ENCODE peak calls at places on chromosomes 2 and 18, in four cellular contexts. A is spleen, P is GM10248, D is BJ. O is an unnamed sample.

GRCh38 chr18:36485772-36486171 is 188.3 kb downstream of the FHOD3 start:
- DNase-seq in A (no peak), P (no peak), D (no peak), O (no peak)

GRCh38 chr2:226738821-226739507 is 60.7 kb downstream of the IRS1 start:
- DNase-seq in A (no peak), P (no peak), D (no peak), O (no peak)

GRCh38 chr2:200814276-200814815 is 2.6 kb downstream of the BZW1 start:
- DNase-seq in A (no peak), P (no peak), D (no peak), O (no peak)

GRCh38 chr18:7414459-7414858 is 152.7 kb upstream of the PTPRM start:
- DNase-seq in A (no peak), P (no peak), D (no peak), O (no peak)

GRCh38 chr18:12657048-12657848 is 659 bp downstream of the SPIRE1 start:
- DNase-seq in A (peak), P (peak), D (no peak), O (no peak)

GRCh38 chr2:117587310-117587709 is 227.2 kb upstream of the DDX18 start:
- DNase-seq in A (no peak), P (no peak), D (no peak), O (no peak)

GRCh38 chr2:120539937-120540718 is 194.2 kb downstream of the INHBB start:
- DNase-seq in A (no peak), P (no peak), D (peak), O (no peak)

GRCh38 chr18:5653802-5654201 is 110.0 kb upstream of the EPB41L3 start:
- DNase-seq in A (no peak), P (no peak), D (no peak), O (no peak)

GRCh38 chr2:189086710-189087109 is 92.9 kb downstream of the COL5A2 start:
- DNase-seq in A (no peak), P (no peak), D (peak), O (no peak)

GRCh38 chr18:36127866-36128845 is 984 bp downstream of the SLC39A6 start:
- DNase-seq in A (peak), P (no peak), D (no peak), O (no peak)

GRCh38 chr2:149648282-149649030 is 60.9 kb upstream of the MMADHC start:
- DNase-seq in A (no peak), P (no peak), D (peak), O (no peak)

GRCh38 chr2:37665622-37666362 is 5.7 kb downstream of the CDC42EP3 start:
- DNase-seq in A (no peak), P (no peak), D (no peak), O (no peak)

GRCh38 chr18:58753976-58754375 is 82.7 kb downstream of the MALT1 start:
- DNase-seq in A (no peak), P (no peak), D (no peak), O (no peak)

GRCh38 chr2:85758361-85759256 is 4.8 kb downstream of the ATOH8 start:
- DNase-seq in A (no peak), P (no peak), D (no peak), O (no peak)

GRCh38 chr2:26333286-26333685 is 12.7 kb upstream of the SELENOI start:
- DNase-seq in A (no peak), P (no peak), D (no peak), O (no peak)

GRCh38 chr2:233408366-233409285 is 54.3 kb downstream of the DGKD start:
- DNase-seq in A (no peak), P (no peak), D (no peak), O (no peak)

GRCh38 chr2:81542119-81542518 is 1237.6 kb upstream of the LRRTM1 start:
- DNase-seq in A (no peak), P (no peak), D (no peak), O (no peak)

GRCh38 chr2:88492002-88492401 is 39.5 kb upstream of the FOXI3 start:
- DNase-seq in A (no peak), P (no peak), D (no peak), O (no peak)

GRCh38 chr2:239609583-239610310 is 208.9 kb upstream of the HDAC4 start:
- DNase-seq in A (no peak), P (no peak), D (no peak), O (peak)

GRCh38 chr18:7196421-7196820 is 34.5 kb upstream of the LRRC30 start:
- DNase-seq in A (no peak), P (no peak), D (no peak), O (no peak)

GRCh38 chr2:170554278-170554955 is 160.7 kb upstream of the SP5 start:
- DNase-seq in A (no peak), P (no peak), D (no peak), O (no peak)

GRCh38 chr18:8029061-8029460 is 461.9 kb downstream of the PTPRM start:
- DNase-seq in A (no peak), P (no peak), D (no peak), O (no peak)

GRCh38 chr2:176134978-176135575 is 5.6 kb downstream of the HOXD8 start:
- DNase-seq in A (no peak), P (no peak), D (no peak), O (no peak)

GRCh38 chr2:217418090-217418489 is 558.2 kb upstream of the TNP1 start:
- DNase-seq in A (no peak), P (no peak), D (peak), O (no peak)

GRCh38 chr18:47754311-47755101 is 176.0 kb downstream of the SMAD2 start:
- DNase-seq in A (no peak), P (peak), D (no peak), O (no peak)

GRCh38 chr2:134912406-134912805 is 6.2 kb upstream of the CCNT2 start:
- DNase-seq in A (no peak), P (no peak), D (no peak), O (no peak)

GRCh38 chr2:8462899-8463648 is 218.8 kb upstream of the ID2 start:
- DNase-seq in A (no peak), P (no peak), D (no peak), O (no peak)

GRCh38 chr2:229270551-229271410 is at the start of gene PID1:
- DNase-seq in A (peak), P (no peak), D (no peak), O (no peak)

GRCh38 chr18:23970161-23971153 is 44.1 kb upstream of the TTC39C start:
- DNase-seq in A (no peak), P (no peak), D (no peak), O (no peak)

GRCh38 chr2:208711598-208711997 is 305.0 kb downstream of the PTH2R start:
- DNase-seq in A (no peak), P (no peak), D (no peak), O (no peak)

GRCh38 chr2:221195829-221196228 is 376.3 kb downstream of the EPHA4 start:
- DNase-seq in A (no peak), P (no peak), D (no peak), O (no peak)

GRCh38 chr2:12303181-12304030 is 413.3 kb upstream of the TRIB2 start:
- DNase-seq in A (no peak), P (no peak), D (no peak), O (no peak)

GRCh38 chr2:62243983-62244382 is 48.1 kb downstream of the B3GNT2 start:
- DNase-seq in A (no peak), P (no peak), D (no peak), O (no peak)

GRCh38 chr2:111178296-111178695 is 57.6 kb downstream of the BCL2L11 start:
- DNase-seq in A (peak), P (no peak), D (no peak), O (no peak)

GRCh38 chr18:68150976-68151375 is 563.9 kb downstream of the TMX3 start:
- DNase-seq in A (no peak), P (no peak), D (no peak), O (no peak)

GRCh38 chr18:68147728-68148127 is 567.2 kb downstream of the TMX3 start:
- DNase-seq in A (no peak), P (no peak), D (no peak), O (no peak)

GRCh38 chr18:68148862-68149261 is 566.0 kb downstream of the TMX3 start:
- DNase-seq in A (no peak), P (no peak), D (no peak), O (no peak)

DNA sequence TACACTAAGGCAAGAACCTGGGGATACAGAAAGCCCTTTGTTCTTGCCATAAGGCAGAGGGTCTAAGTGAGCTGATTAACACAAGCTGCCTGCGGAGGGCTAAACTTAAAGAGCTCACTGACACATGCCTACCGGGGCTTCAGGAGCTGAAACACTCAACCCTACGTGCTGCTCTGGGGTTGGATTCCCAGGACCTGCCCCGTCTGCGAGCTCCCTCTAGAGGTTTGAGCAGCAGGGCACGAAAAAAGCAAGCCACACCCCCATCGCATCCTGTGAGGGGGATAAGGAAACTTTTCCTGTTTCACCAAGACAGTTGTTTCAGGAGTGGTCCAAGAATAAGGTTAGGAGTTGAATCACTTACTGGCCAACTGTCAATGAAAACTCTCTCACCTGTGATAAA is 562.1 kb downstream of the TMX3 start:
- DNase-seq in A (no peak), P (no peak), D (no peak), O (peak)
- TF ChIP-seq CTCF in A (no peak), P (no peak), D (no peak), O (peak)

GRCh38 chr18:38868757-38869156 is 1303.2 kb upstream of the CELF4 start:
- DNase-seq in A (no peak), P (no peak), D (no peak), O (no peak)
- TF ChIP-seq CTCF in A (no peak), P (no peak), D (no peak), O (no peak)

GRCh38 chr2:27854224-27854623 is 36.0 kb downstream of the RBKS start:
- DNase-seq in A (no peak), P (no peak), D (no peak), O (no peak)
- TF ChIP-seq CTCF in A (no peak), P (no peak), D (no peak), O (no peak)

DNA sequence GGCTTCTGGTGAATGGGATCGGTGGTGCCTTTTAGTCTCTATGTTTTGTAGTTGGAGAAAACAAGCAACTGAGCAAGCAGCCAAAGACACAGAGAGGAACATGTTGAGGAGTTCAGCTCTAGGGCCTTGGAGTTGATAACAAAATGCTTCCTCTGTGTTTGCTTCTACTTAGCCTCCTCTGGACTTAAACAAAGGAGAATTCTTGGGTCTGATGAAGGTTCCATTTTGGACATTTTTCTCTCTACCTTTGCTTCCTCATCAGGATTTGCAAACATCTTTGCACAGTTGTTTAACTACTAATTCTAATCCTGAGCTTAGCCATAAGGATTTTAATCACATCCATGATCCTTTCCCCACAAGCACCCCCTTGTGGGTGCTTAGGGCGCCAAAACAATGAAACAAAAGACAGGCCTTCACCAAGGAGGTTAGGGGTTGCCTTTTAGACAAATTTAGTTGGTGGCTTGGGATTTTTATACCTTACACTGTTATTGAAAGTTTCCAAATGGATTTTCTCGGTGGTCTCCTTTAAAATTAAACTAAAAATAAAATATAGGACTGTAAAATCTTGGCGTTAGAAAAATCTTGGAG is 148.5 kb upstream of the SATB2 start:
- DNase-seq in A (no peak), P (no peak), D (no peak), O (no peak)
- TF ChIP-seq CTCF in A (no peak), P (no peak), D (peak), O (peak)

DNA sequence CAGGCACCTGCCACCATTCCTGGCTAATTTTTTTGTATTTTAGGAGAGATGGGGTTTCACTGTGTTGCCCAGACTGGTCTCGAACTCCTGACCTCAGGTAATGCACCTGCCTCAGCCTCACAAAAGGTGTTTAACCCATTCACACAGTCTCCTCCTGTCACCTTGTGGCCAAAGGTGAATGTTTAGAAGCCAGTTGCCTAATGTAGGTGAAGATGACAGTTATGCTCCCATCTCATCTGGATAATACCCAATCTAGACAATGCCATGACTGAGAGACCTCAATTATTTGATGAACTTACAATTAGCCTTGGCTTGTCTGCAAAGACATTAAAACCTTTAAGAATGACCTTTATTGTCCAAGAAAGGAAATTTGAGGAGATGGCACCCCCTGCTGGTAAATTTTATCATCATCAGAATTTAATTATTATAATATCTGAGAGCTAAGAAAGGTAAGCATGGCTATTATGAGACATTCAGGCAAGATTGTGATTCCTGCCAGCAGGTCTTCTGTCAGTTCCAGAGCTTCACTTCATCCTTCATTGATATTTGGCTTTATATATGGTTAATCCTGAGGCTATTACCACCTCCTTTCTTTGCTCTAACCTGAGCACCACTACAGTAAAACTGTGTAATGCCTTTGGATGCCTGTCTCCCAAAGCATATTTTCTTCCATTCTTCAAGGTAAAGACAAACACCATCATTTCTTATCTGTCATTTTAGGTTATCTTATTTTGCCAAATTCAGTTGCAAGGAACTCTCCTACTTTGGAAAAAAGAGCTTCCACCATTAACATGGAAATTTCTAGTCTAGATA is 117.6 kb downstream of the FAM124B start:
- DNase-seq in A (no peak), P (peak), D (no peak), O (no peak)
- TF ChIP-seq CTCF in A (no peak), P (peak), D (peak), O (peak)

GRCh38 chr2:42361728-42362298 is 796 bp upstream of the COX7A2L start:
- DNase-seq in A (no peak), P (no peak), D (no peak), O (no peak)
- TF ChIP-seq CTCF in A (no peak), P (no peak), D (no peak), O (peak)

DNA sequence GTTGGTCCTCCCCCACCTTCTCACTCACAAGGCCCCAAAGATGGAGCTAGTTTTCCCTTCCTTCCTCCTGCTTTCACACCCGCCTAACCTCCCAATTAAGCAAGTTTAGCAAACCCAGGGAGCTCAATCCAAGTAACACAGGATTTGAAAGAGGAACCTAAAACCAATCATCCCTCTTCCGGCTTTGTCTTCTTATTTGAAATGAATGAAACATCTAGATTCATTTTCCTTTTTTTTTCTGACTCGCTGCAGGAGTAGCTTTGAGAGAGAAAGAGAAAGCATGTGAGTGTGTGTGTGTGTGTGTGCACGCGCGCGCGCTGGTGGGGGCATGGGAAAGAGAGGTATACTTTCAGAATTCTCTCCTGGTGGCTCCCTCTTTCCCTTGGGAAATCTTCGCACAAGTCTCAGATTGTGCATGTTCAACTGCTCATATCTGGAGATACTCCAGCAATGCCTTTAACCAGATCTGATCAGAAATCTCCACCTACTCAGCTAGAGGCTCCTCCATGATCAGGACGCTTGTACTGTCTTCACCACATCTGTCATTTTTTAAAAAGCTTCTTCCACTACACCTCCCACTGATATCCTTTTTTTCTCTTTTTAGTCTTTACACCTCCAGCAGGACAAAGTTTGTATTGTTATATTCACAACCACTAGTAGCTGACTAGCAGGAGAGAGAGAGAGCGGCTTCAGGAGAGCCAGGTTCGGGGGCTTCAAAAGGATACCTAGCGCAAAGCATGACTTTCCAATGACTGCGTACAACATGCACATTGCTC is 1.6 kb downstream of the SLC8A1 start:
- DNase-seq in A (no peak), P (no peak), D (no peak), O (no peak)
- TF ChIP-seq CTCF in A (no peak), P (no peak), D (peak), O (peak)

DNA sequence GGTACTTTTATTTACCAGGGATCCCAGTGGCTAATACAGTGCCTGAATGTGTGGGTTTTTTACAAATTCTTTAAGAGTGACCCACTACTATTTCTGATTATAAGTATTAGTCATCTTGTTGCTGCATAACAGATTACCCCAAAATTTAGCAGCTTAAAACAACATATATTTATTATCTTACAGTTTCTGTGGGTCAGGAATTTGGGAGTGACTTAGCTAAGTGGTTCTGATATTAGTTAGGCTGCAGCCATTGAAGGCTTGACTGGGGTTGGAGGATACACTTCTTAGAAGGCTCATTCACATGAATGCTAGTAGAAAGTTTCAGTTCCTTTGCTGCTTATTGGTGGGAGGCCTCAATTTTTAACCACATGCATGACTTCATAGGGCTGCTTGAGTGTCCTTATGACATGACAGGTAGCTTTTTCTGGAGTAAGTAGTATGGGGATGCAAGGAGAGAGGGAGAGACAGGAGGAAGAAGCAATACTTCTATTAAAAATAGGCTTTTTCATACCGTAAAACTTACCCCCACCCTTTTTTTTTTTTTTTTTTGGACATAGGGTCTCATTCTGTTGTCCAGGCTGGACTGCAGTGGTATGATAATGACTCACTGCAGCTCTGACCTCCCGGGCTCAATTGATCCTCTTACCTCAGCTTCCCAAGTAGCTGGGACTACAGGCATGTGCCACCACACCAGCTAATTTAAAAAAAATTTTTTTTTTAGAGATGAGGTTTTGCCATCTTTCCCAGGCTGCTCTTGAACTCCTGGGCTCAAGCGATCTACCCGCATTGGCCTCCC is 13.3 kb upstream of the POLE4 start:
- DNase-seq in A (no peak), P (peak), D (no peak), O (no peak)
- TF ChIP-seq CTCF in A (no peak), P (no peak), D (no peak), O (no peak)

GRCh38 chr2:224062481-224063307 is 23.6 kb upstream of the SERPINE2 start:
- DNase-seq in A (no peak), P (no peak), D (no peak), O (no peak)
- TF ChIP-seq CTCF in A (no peak), P (no peak), D (no peak), O (peak)